ENCODE peak calls at places on chromosomes 7 and 10, in ten cellular contexts. Q, Z, O, R, F, S, P, W, A and I are unnamed samples.

GRCh38 chr10:123380491-123381085 is 226.4 kb downstream of the BUB3 start:
- DNase-seq in Q (no peak), Z (no peak), O (peak; percentile 22), R (no peak), F (peak; percentile 47), S (no peak), P (no peak), W (peak; percentile 62), A (no peak), I (no peak)

GRCh38 chr10:90817173-90817889 is 40.5 kb downstream of the HTR7 start:
- DNase-seq in Q (no peak), Z (no peak), O (no peak), R (no peak), F (no peak), S (no peak), P (no peak), W (peak; percentile 93), A (no peak), I (no peak)

GRCh38 chr10:57336339-57336738 is 931.4 kb downstream of the IPMK start:
- DNase-seq in Q (no peak), Z (no peak), O (peak; percentile 19), R (no peak), F (no peak), S (no peak), P (no peak), W (no peak), A (no peak), I (no peak)

GRCh38 chr10:71197955-71198354 is 14.4 kb upstream of the UNC5B start:
- DNase-seq in Q (no peak), Z (no peak), O (no peak), R (no peak), F (no peak), S (no peak), P (no peak), W (no peak), A (no peak), I (no peak)

GRCh38 chr10:45023426-45023825 is 22.7 kb downstream of the ZNF22 start:
- DNase-seq in Q (no peak), Z (no peak), O (no peak), R (no peak), F (no peak), S (peak; percentile 9), P (no peak), W (no peak), A (no peak), I (no peak)

GRCh38 chr10:86765548-86765947 is 9.1 kb downstream of the BMPR1A start:
- DNase-seq in Q (no peak), Z (no peak), O (no peak), R (no peak), F (no peak), S (no peak), P (no peak), W (no peak), A (no peak), I (no peak)

GRCh38 chr10:3902054-3902808 is 117.2 kb upstream of the KLF6 start:
- DNase-seq in Q (peak; percentile 35), Z (no peak), O (peak; percentile 98), R (no peak), F (no peak), S (no peak), P (no peak), W (no peak), A (no peak), I (no peak)

GRCh38 chr7:154844955-154845354 is 158.0 kb downstream of the PAXIP1 start:
- DNase-seq in Q (no peak), Z (no peak), O (no peak), R (no peak), F (no peak), S (no peak), P (no peak), W (no peak), A (no peak), I (no peak)

GRCh38 chr7:1848911-1849311 is 178.8 kb downstream of the ELFN1 start:
- DNase-seq in Q (no peak), Z (peak; percentile 58), O (no peak), R (no peak), F (no peak), S (no peak), P (no peak), W (no peak), A (no peak), I (no peak)

GRCh38 chr10:24475598-24475997 is 248.1 kb downstream of the ARHGAP21 start:
- DNase-seq in Q (no peak), Z (no peak), O (no peak), R (no peak), F (no peak), S (no peak), P (no peak), W (no peak), A (no peak), I (no peak)

GRCh38 chr10:102131286-102132170 is 1.3 kb upstream of the PPRC1 start:
- DNase-seq in Q (no peak), Z (no peak), O (peak; percentile 44), R (no peak), F (no peak), S (peak; percentile 71), P (no peak), W (peak; percentile 84), A (no peak), I (no peak)

GRCh38 chr10:7945469-7946187 is 108.9 kb upstream of the GATA3 start:
- DNase-seq in Q (no peak), Z (no peak), O (no peak), R (no peak), F (no peak), S (peak; percentile 26), P (no peak), W (peak; percentile 20), A (no peak), I (no peak)

GRCh38 chr10:66927271-66927950 is 1.6 kb downstream of the LRRTM3 start:
- DNase-seq in Q (no peak), Z (no peak), O (no peak), R (no peak), F (no peak), S (no peak), P (no peak), W (no peak), A (no peak), I (no peak)

GRCh38 chr10:132729810-132730565 is 56.0 kb downstream of the NKX6-2 start:
- DNase-seq in Q (no peak), Z (no peak), O (no peak), R (no peak), F (no peak), S (no peak), P (no peak), W (no peak), A (no peak), I (no peak)